ENCODE peak calls at places on chromosomes 16 and 17, in five cellular contexts. One of them, this sample, is unnamed.
A peak's percentile ranks its signal among the peaks of the same experiment; 100 is the strongest.

GRCh38 chr17:38735161-38735997 is 5.2 kb downstream of the CISD3 start:
- DNase-seq in GM04503: no peak
- DNase-seq in pancreas: peak; percentile 62
- DNase-seq in T-helper 1 cell: peak; percentile 64
- DNase-seq in posterior cingulate gyrus: peak; percentile 66
- DNase-seq in this sample: peak; percentile 26

GRCh38 chr17:1511290-1511689 is 5.1 kb downstream of the INPP5K start:
- DNase-seq in pancreas: no peak
- DNase-seq in T-helper 1 cell: no peak
- DNase-seq in GM04503: no peak
- DNase-seq in posterior cingulate gyrus: no peak
- DNase-seq in this sample: no peak

GRCh38 chr17:2692781-2693135 is 18.8 kb downstream of the CLUH start:
- DNase-seq in T-helper 1 cell: no peak
- DNase-seq in posterior cingulate gyrus: no peak
- DNase-seq in GM04503: no peak
- DNase-seq in pancreas: no peak
- DNase-seq in this sample: no peak

GRCh38 chr17:40475234-40476210 is 25.9 kb downstream of the TNS4 start:
- DNase-seq in pancreas: no peak
- DNase-seq in GM04503: no peak
- DNase-seq in T-helper 1 cell: no peak
- DNase-seq in posterior cingulate gyrus: no peak
- DNase-seq in this sample: no peak

GRCh38 chr17:38885728-38886642 is 16.1 kb downstream of the LASP1 start:
- DNase-seq in T-helper 1 cell: no peak
- DNase-seq in pancreas: no peak
- DNase-seq in posterior cingulate gyrus: peak; percentile 73
- DNase-seq in GM04503: no peak
- DNase-seq in this sample: no peak

GRCh38 chr17:17683710-17684365 is 2.6 kb downstream of the RAI1 start:
- DNase-seq in GM04503: no peak
- DNase-seq in pancreas: no peak
- DNase-seq in posterior cingulate gyrus: no peak
- DNase-seq in T-helper 1 cell: no peak
- DNase-seq in this sample: no peak

GRCh38 chr17:82317394-82318168 is at the start of gene CD7:
- DNase-seq in pancreas: no peak
- DNase-seq in posterior cingulate gyrus: no peak
- DNase-seq in GM04503: no peak
- DNase-seq in T-helper 1 cell: peak; percentile 51
- DNase-seq in this sample: no peak

GRCh38 chr17:57408064-57408811 is 151.9 kb downstream of the MSI2 start:
- DNase-seq in posterior cingulate gyrus: no peak
- DNase-seq in T-helper 1 cell: no peak
- DNase-seq in pancreas: no peak
- DNase-seq in GM04503: no peak
- DNase-seq in this sample: peak; percentile 85

GRCh38 chr16:49491736-49492089 is 118.1 kb downstream of the C16orf78 start:
- DNase-seq in GM04503: no peak
- DNase-seq in T-helper 1 cell: no peak
- DNase-seq in posterior cingulate gyrus: peak; percentile 50
- DNase-seq in pancreas: no peak
- DNase-seq in this sample: no peak

GRCh38 chr17:17739388-17740066 is 58.3 kb downstream of the RAI1 start:
- DNase-seq in T-helper 1 cell: no peak
- DNase-seq in posterior cingulate gyrus: peak; percentile 77
- DNase-seq in pancreas: no peak
- DNase-seq in GM04503: no peak
- DNase-seq in this sample: no peak

GRCh38 chr17:74217036-74217725 is 3.8 kb downstream of the TTYH2 start:
- DNase-seq in posterior cingulate gyrus: no peak
- DNase-seq in T-helper 1 cell: no peak
- DNase-seq in pancreas: no peak
- DNase-seq in GM04503: no peak
- DNase-seq in this sample: peak; percentile 63

GRCh38 chr17:81119223-81120148 is 45.8 kb upstream of the PVALEF start:
- DNase-seq in pancreas: peak; percentile 37
- DNase-seq in T-helper 1 cell: peak; percentile 80
- DNase-seq in posterior cingulate gyrus: peak; percentile 99
- DNase-seq in GM04503: no peak
- DNase-seq in this sample: peak; percentile 95

GRCh38 chr16:61366006-61366405 is 670.2 kb downstream of the CDH8 start:
- DNase-seq in pancreas: no peak
- DNase-seq in posterior cingulate gyrus: no peak
- DNase-seq in GM04503: no peak
- DNase-seq in T-helper 1 cell: no peak
- DNase-seq in this sample: peak; percentile 9

GRCh38 chr17:4492762-4493561 is 5.7 kb upstream of the SPNS2 start:
- DNase-seq in pancreas: no peak
- DNase-seq in T-helper 1 cell: no peak
- DNase-seq in GM04503: no peak
- DNase-seq in posterior cingulate gyrus: no peak
- DNase-seq in this sample: peak; percentile 78

GRCh38 chr16:85253127-85253941 is 141.1 kb upstream of the CIBAR2 start:
- DNase-seq in T-helper 1 cell: peak; percentile 45
- DNase-seq in posterior cingulate gyrus: peak; percentile 53
- DNase-seq in GM04503: no peak
- DNase-seq in pancreas: peak; percentile 59
- DNase-seq in this sample: peak; percentile 13

GRCh38 chr17:19281161-19281560 is 44.0 kb downstream of the EPN2 start:
- DNase-seq in posterior cingulate gyrus: no peak
- DNase-seq in GM04503: peak; percentile 39
- DNase-seq in T-helper 1 cell: no peak
- DNase-seq in pancreas: no peak
- DNase-seq in this sample: no peak

GRCh38 chr16:10098991-10099390 is 83.2 kb downstream of the GRIN2A start:
- DNase-seq in pancreas: no peak
- DNase-seq in GM04503: peak; percentile 83
- DNase-seq in posterior cingulate gyrus: no peak
- DNase-seq in T-helper 1 cell: no peak
- DNase-seq in this sample: no peak

This sample was measured in NCI-H146.